ENCODE peak calls at places on chromosome 11, in five cellular contexts. X, J, U, K and V are unnamed samples.

GRCh38 chr11:125079878-125080530 is 16.9 kb downstream of the SLC37A2 start:
- DNase-seq in J (no peak), X (no peak), U (no peak), K (no peak), V (no peak)

GRCh38 chr11:117181586-117182550 is 3.3 kb downstream of the SIDT2 start:
- DNase-seq in X (no peak), K (no peak), J (no peak), U (no peak), V (no peak)

GRCh38 chr11:63565728-63566127 is 2.5 kb upstream of the PLAAT2 start:
- DNase-seq in X (no peak), K (no peak), U (no peak), J (no peak), V (no peak)

GRCh38 chr11:68386331-68386978 is 74.1 kb downstream of the LRP5 start:
- DNase-seq in J (no peak), K (no peak), X (no peak), U (no peak), V (no peak)

GRCh38 chr11:126461096-126461440 is 105.6 kb downstream of the ST3GAL4 start:
- DNase-seq in X (no peak), K (no peak), J (no peak), U (no peak), V (no peak)

GRCh38 chr11:84089072-84090057 is 803.2 kb upstream of the CCDC90B start:
- DNase-seq in U (no peak), X (peak), K (no peak), J (no peak), V (no peak)

GRCh38 chr11:31887180-31887579 is 76.1 kb upstream of the PAX6 start:
- DNase-seq in J (no peak), K (no peak), U (no peak), X (no peak), V (no peak)

GRCh38 chr11:8610532-8611116 is 16.6 kb upstream of the STK33 start:
- DNase-seq in U (no peak), X (no peak), J (no peak), K (no peak), V (peak)

GRCh38 chr11:11022126-11022730 is 164.4 kb upstream of the ZBED5 start:
- DNase-seq in U (no peak), X (peak), K (no peak), J (no peak), V (peak)

GRCh38 chr11:12013771-12014170 is 5.3 kb upstream of the DKK3 start:
- DNase-seq in J (no peak), K (no peak), U (no peak), X (no peak), V (no peak)

GRCh38 chr11:43282607-43283440 is 29.0 kb upstream of the API5 start:
- DNase-seq in K (peak), X (peak), U (peak), J (peak), V (peak)

GRCh38 chr11:122319011-122319410 is 203.0 kb upstream of the BLID start:
- DNase-seq in J (no peak), X (no peak), U (no peak), K (no peak), V (no peak)

GRCh38 chr11:68666854-68667253 is 17.5 kb upstream of the GAL start:
- DNase-seq in U (peak), K (no peak), J (no peak), X (no peak), V (peak)

GRCh38 chr11:23403210-23404185 is 543.2 kb upstream of the CCDC179 start:
- DNase-seq in K (no peak), J (no peak), X (no peak), U (no peak), V (no peak)

GRCh38 chr11:86678823-86679222 is 6.4 kb upstream of the ME3 start:
- DNase-seq in U (no peak), J (no peak), K (no peak), X (no peak), V (no peak)

GRCh38 chr11:120314861-120315260 is 10.2 kb upstream of the TLCD5 start:
- DNase-seq in X (no peak), J (no peak), U (no peak), K (no peak), V (no peak)